ENCODE peak calls at places on chromosomes 1 and 21, in eight cellular contexts. T, M, J, B, Z, W, X and C are unnamed samples.

GRCh38 chr21:39079617-39080016 is 103.6 kb downstream of the PSMG1 start:
- DNase-seq in T (peak; percentile 72), M (no peak), J (no peak), B (no peak), Z (peak; percentile 33), W (no peak), X (no peak), C (no peak)

GRCh38 chr1:160748182-160748876 is 9.3 kb downstream of the SLAMF7 start:
- DNase-seq in T (no peak), M (peak; percentile 26), J (no peak), B (no peak), Z (no peak), W (no peak), X (no peak), C (no peak)

GRCh38 chr1:7265771-7266371 is 480.6 kb downstream of the CAMTA1 start:
- DNase-seq in T (no peak), M (peak; percentile 39), J (no peak), B (no peak), Z (peak; percentile 97), W (no peak), X (peak; percentile 55), C (peak; percentile 34)

GRCh38 chr1:172936088-172936487 is 114.7 kb downstream of the TNFSF18 start:
- DNase-seq in T (no peak), M (no peak), J (no peak), B (no peak), Z (no peak), W (no peak), X (no peak), C (no peak)

GRCh38 chr1:14778882-14779594 is 180.6 kb downstream of the KAZN start:
- DNase-seq in T (no peak), M (peak; percentile 34), J (peak; percentile 35), B (peak; percentile 77), Z (peak; percentile 15), W (peak; percentile 47), X (no peak), C (peak; percentile 34)

GRCh38 chr21:29682800-29683199 is 257.0 kb downstream of the GRIK1 start:
- DNase-seq in T (no peak), M (no peak), J (no peak), B (no peak), Z (no peak), W (no peak), X (no peak), C (no peak)

GRCh38 chr1:47399138-47399840 is 16.8 kb upstream of the FOXE3 start:
- DNase-seq in T (no peak), M (no peak), J (no peak), B (no peak), Z (no peak), W (no peak), X (no peak), C (no peak)

GRCh38 chr1:7579016-7579415 is 192.1 kb upstream of the VAMP3 start:
- DNase-seq in T (no peak), M (no peak), J (no peak), B (no peak), Z (no peak), W (no peak), X (no peak), C (no peak)

GRCh38 chr1:12152106-12152891 is 14.5 kb upstream of the TNFRSF1B start:
- DNase-seq in T (no peak), M (no peak), J (no peak), B (no peak), Z (no peak), W (no peak), X (no peak), C (no peak)

GRCh38 chr1:202074985-202075773 is 47.5 kb upstream of the GPR37L1 start:
- DNase-seq in T (no peak), M (no peak), J (no peak), B (no peak), Z (no peak), W (no peak), X (no peak), C (peak; percentile 45)

GRCh38 chr1:25504706-25505560 is 38.5 kb upstream of the LDLRAP1 start:
- DNase-seq in T (no peak), M (no peak), J (no peak), B (no peak), Z (peak; percentile 39), W (no peak), X (no peak), C (no peak)

GRCh38 chr1:180919183-180919700 is 6.5 kb downstream of the KIAA1614 start:
- DNase-seq in T (no peak), M (no peak), J (no peak), B (no peak), Z (no peak), W (no peak), X (no peak), C (no peak)

GRCh38 chr1:204879351-204879750 is 8.7 kb downstream of the NFASC start:
- DNase-seq in T (no peak), M (no peak), J (no peak), B (no peak), Z (no peak), W (no peak), X (no peak), C (no peak)

GRCh38 chr1:91948501-91949355 is 473 bp upstream of the BRDT start:
- DNase-seq in T (no peak), M (no peak), J (no peak), B (no peak), Z (no peak), W (no peak), X (no peak), C (no peak)

GRCh38 chr1:67766117-67766978 is 66.9 kb downstream of the GNG12 start:
- DNase-seq in T (peak; percentile 43), M (peak; percentile 26), J (peak; percentile 60), B (peak; percentile 58), Z (peak; percentile 94), W (peak; percentile 43), X (no peak), C (peak; percentile 71)

GRCh38 chr1:223270155-223270554 is 93.8 kb downstream of the SUSD4 start:
- DNase-seq in T (no peak), M (no peak), J (no peak), B (no peak), Z (no peak), W (no peak), X (no peak), C (no peak)

GRCh38 chr1:152566681-152567080 is at the start of gene LCE3E:
- DNase-seq in T (no peak), M (no peak), J (no peak), B (no peak), Z (no peak), W (no peak), X (no peak), C (no peak)

GRCh38 chr1:92484472-92485373 is 2.0 kb downstream of the GFI1 start:
- DNase-seq in T (no peak), M (no peak), J (peak; percentile 23), B (peak; percentile 28), Z (no peak), W (peak; percentile 84), X (peak; percentile 53), C (peak; percentile 49)

GRCh38 chr1:210754931-210755670 is 378.8 kb downstream of the KCNH1 start:
- DNase-seq in T (peak; percentile 50), M (no peak), J (no peak), B (no peak), Z (no peak), W (no peak), X (peak; percentile 79), C (peak; percentile 61)

GRCh38 chr1:234331511-234331910 is 41.7 kb upstream of the COA6 start:
- DNase-seq in T (no peak), M (no peak), J (no peak), B (no peak), Z (peak; percentile 46), W (no peak), X (no peak), C (peak; percentile 74)

GRCh38 chr1:96513136-96513535 is 208.4 kb upstream of the PTBP2 start:
- DNase-seq in T (no peak), M (no peak), J (no peak), B (no peak), Z (no peak), W (no peak), X (no peak), C (no peak)

GRCh38 chr1:239388578-239388977 is 2.2 kb downstream of the CHRM3 start:
- DNase-seq in T (no peak), M (no peak), J (no peak), B (no peak), Z (no peak), W (no peak), X (no peak), C (no peak)

GRCh38 chr1:91440845-91441244 is 36.2 kb upstream of the HFM1 start:
- DNase-seq in T (no peak), M (no peak), J (no peak), B (no peak), Z (no peak), W (no peak), X (no peak), C (peak; percentile 38)

GRCh38 chr1:110198746-110199145 is 11.4 kb upstream of the KCNC4 start:
- DNase-seq in T (no peak), M (no peak), J (no peak), B (no peak), Z (no peak), W (no peak), X (no peak), C (no peak)